ENCODE peak calls at places on chromosomes 4 and X, in four cellular contexts. R is K562, O is HepG2, Q is GM12878. A is an unnamed sample.

GRCh38 chrX:40103565-40104323 is 6.0 kb upstream of the BCOR start:
- DNase-seq in O (no peak), R (no peak), Q (no peak), A (no peak)

GRCh38 chr4:128068927-128069326 is 7.8 kb downstream of the LARP1B start:
- DNase-seq in R (peak; percentile 11), O (peak; percentile 29), Q (no peak), A (peak; percentile 47)

GRCh38 chr4:150367326-150367725 is 214.6 kb upstream of the MAB21L2 start:
- DNase-seq in Q (no peak), R (no peak), O (no peak), A (peak; percentile 54)

GRCh38 chrX:47430925-47431324 is 52.1 kb downstream of the ZNF41 start:
- DNase-seq in Q (no peak), R (no peak), O (no peak), A (no peak)

GRCh38 chrX:39149761-39150160 is 348.5 kb downstream of the MID1IP1 start:
- DNase-seq in O (peak; percentile 3), Q (no peak), R (peak; percentile 44), A (peak; percentile 83)

GRCh38 chr4:26874110-26874509 is 13.5 kb downstream of the STIM2 start:
- DNase-seq in R (no peak), Q (no peak), O (no peak), A (no peak)

GRCh38 chr4:83046693-83047473 is 11.9 kb downstream of the COPS4 start:
- DNase-seq in O (no peak), Q (no peak), R (no peak), A (no peak)

GRCh38 chrX:38985375-38985774 is 184.1 kb downstream of the MID1IP1 start:
- DNase-seq in R (peak; percentile 36), O (no peak), Q (no peak), A (no peak)

GRCh38 chrX:10103023-10103422 is 53.8 kb upstream of the CLCN4 start:
- DNase-seq in O (no peak), Q (no peak), R (no peak), A (no peak)

GRCh38 chrX:66000628-66001275 is 39.1 kb downstream of the VSIG4 start:
- DNase-seq in Q (no peak), O (no peak), R (no peak), A (no peak)

DNA sequence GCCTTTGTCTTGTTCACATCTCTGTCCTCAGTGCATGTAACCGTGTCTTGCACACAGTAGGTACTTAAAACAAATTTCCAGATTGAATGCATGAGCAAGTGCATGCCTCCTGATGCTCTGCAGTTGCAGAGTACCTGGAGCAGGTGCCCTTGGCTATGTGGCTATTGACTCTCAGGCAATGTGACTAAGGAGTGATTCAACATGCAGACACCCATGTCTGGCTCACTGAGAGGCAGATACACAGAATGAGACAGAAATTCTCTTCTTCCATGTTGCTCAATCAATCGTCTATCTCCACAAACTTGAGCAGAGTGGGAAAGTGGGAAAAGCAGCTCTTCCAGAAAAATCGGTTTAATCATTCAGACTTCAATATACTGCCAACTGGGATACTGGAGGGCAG is 111.0 kb downstream of the CHRDL1 start:
- DNase-seq in Q (no peak), R (no peak), O (no peak), A (no peak)
- TF ChIP-seq HDAC2 in Q (no peak), R (no peak), O (no peak), A (no peak)

GRCh38 chr4:791866-792630 is 33.9 kb downstream of the CPLX1 start:
- DNase-seq in R (no peak), O (no peak), Q (no peak), A (no peak)
- TF ChIP-seq EZH2 in R (no peak), O (no peak), Q (no peak), A (no peak)

DNA sequence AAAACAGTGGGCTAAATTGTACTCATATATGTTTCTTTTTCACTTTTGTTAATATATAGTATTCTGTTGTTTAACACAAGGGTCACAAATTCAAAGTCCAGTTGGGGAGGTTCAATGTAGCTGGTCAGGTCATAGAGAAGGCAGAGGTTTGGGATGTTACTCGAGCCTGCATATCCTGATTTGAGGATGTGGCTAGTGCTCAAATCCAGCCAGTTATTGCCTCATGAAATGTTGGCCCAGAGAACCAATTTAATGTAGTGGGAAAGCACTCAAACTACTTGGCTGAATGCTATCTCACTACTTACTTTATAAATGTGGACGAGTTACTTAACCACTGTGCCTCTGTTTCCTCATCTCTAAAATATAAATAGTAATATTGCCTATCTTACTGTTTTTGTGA is 12.5 kb downstream of the USO1 start:
- DNase-seq in R (no peak), O (no peak), Q (no peak), A (no peak)
- TF ChIP-seq HDAC2 in R (no peak), O (no peak), Q (no peak), A (no peak)

GRCh38 chr4:13543091-13543581 is 1.2 kb downstream of the NKX3-2 start:
- DNase-seq in R (no peak), Q (no peak), O (no peak), A (peak; percentile 67)

GRCh38 chr4:13541720-13542576 is 2.4 kb downstream of the NKX3-2 start:
- DNase-seq in R (no peak), O (no peak), Q (no peak), A (peak; percentile 83)

GRCh38 chr4:13541176-13541604 is 3.1 kb downstream of the NKX3-2 start:
- DNase-seq in O (no peak), R (no peak), Q (no peak), A (peak; percentile 57)

GRCh38 chr4:13543648-13544555 is at the start of gene NKX3-2:
- DNase-seq in Q (no peak), R (peak; percentile 49), O (no peak), A (no peak)

DNA sequence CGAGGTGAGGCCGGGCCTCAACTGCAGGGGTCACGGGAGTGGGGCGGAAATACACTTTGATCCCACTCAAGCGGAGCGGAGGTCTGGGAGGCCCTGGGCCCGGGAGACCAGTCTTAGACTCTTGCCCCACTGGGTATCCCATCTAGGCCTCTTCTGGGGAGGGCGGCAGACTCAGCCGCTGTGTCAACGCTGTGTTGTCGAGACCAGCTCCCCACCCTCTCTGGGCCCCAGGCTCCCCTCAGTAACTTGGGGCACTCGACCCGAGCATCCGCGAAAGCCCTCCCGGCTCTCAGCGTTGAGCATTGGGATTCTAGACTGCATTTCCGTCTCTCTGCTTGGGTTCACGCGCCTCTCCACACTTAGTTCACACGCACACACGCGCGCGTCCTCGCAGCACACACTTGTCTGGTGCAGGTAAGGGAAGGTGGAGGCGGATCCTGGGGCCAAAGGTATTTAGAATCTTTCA is 1.7 kb downstream of the NKX3-2 start:
- DNase-seq in Q (no peak), R (no peak), O (no peak), A (peak; percentile 60)
- TF ChIP-seq EZH2 in Q (no peak), R (no peak), O (no peak), A (peak; percentile 11)

GRCh38 chr4:155734065-155734464 is 24.8 kb upstream of the GUCY1B1 start:
- DNase-seq in O (no peak), R (no peak), Q (no peak), A (no peak)
- TF ChIP-seq HDAC2 in O (no peak), R (no peak), Q (no peak), A (no peak)

DNA sequence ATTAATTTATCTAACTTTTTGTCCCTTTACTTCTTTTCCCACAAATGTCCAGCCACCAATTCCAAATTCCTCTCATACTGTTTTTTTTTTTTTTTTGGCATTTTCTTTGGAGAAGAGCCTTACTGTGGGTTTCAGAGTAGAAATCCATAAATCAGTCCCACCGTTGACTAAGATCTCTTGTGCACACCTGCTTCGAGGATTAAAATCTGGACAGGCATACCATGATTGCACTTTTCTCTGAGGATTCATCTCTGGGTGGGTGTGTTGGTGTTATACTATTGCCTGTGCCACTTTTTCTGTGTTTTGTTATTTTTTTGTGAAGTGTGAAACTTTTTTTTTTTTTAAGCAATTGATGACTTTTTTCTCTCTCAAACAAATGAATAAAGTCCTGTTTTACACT is 13.2 kb downstream of the PRDM8 start:
- DNase-seq in R (no peak), O (no peak), Q (no peak), A (no peak)
- TF ChIP-seq EZH2 in R (no peak), O (no peak), Q (no peak), A (no peak)

GRCh38 chr4:72569719-72570235 is 756 bp upstream of the ADAMTS3 start:
- DNase-seq in R (no peak), Q (no peak), O (no peak), A (no peak)
- TF ChIP-seq HDAC2 in R (peak; percentile 14), Q (no peak), O (no peak), A (no peak)

A was measured in H1.